ENCODE peak calls at places on chromosomes 5 and 9, in five cellular contexts. J is HT-29; H is fibroblast of lung; M is T-cell; K is CD4-positive, CD25-positive, alpha-beta regulatory T cell. T is an unnamed sample.

GRCh38 chr5:119355244-119355635 is 579 bp upstream of the TNFAIP8 start:
- DNase-seq in H (no peak), M (no peak), K (peak; percentile 65), J (peak; percentile 75), T (no peak)

GRCh38 chr5:180286-180918 is 10.9 kb upstream of the LRRC14B start:
- DNase-seq in J (no peak), K (no peak), H (no peak), M (no peak), T (no peak)

GRCh38 chr5:149383399-149383798 is 4.3 kb upstream of the IL17B start:
- DNase-seq in H (no peak), J (no peak), M (no peak), K (no peak), T (no peak)

GRCh38 chr5:39013938-39014337 is 60.3 kb downstream of the RICTOR start:
- DNase-seq in J (no peak), H (peak; percentile 43), K (no peak), M (no peak), T (no peak)

GRCh38 chr5:73954381-73954780 is 328.4 kb downstream of the ARHGEF28 start:
- DNase-seq in M (no peak), H (no peak), J (no peak), K (no peak), T (no peak)

GRCh38 chr5:31359839-31360238 is 166.4 kb downstream of the CDH6 start:
- DNase-seq in K (no peak), H (no peak), M (no peak), J (no peak), T (no peak)

GRCh38 chr9:27033815-27034403 is 28.4 kb upstream of the LRRC19 start:
- DNase-seq in H (peak; percentile 36), M (peak; percentile 9), J (peak; percentile 93), K (peak; percentile 54), T (peak; percentile 89)

GRCh38 chr5:1462358-1462757 is 17.1 kb upstream of the SLC6A3 start:
- DNase-seq in H (no peak), M (no peak), K (no peak), J (no peak), T (no peak)

GRCh38 chr9:127283917-127284316 is 19.3 kb downstream of the GARNL3 start:
- DNase-seq in H (peak; percentile 29), K (peak; percentile 35), M (peak; percentile 5), J (peak; percentile 35), T (peak; percentile 5)

GRCh38 chr9:79131375-79131774 is 440.4 kb upstream of the TLE4 start:
- DNase-seq in J (no peak), M (no peak), K (no peak), H (no peak), T (no peak)

GRCh38 chr5:28766565-28767158 is 1728.3 kb upstream of the CDH9 start:
- DNase-seq in H (peak; percentile 35), J (peak; percentile 63), K (peak; percentile 2), M (no peak), T (peak; percentile 75)

GRCh38 chr9:96344458-96345180 is 38.9 kb downstream of the SLC35D2 start:
- DNase-seq in J (peak; percentile 52), K (no peak), H (peak; percentile 97), M (no peak), T (peak; percentile 71)

GRCh38 chr5:73132759-73133158 is 12.4 kb downstream of the TMEM171 start:
- DNase-seq in K (no peak), M (no peak), J (no peak), H (no peak), T (no peak)

T was measured in OCI-M1.